ENCODE peak calls at places on chromosome 12, in ten cellular contexts. L, Q, I, J, H, G, W, D, Y and T are unnamed samples.

GRCh38 chr12:118526255-118527095 is 150.1 kb downstream of the SUDS3 start:
- DNase-seq in I (no peak), Q (no peak), J (no peak), W (no peak), H (no peak), D (no peak), Y (no peak), L (no peak), G (no peak), T (no peak)

GRCh38 chr12:4819654-4820053 is 90.1 kb upstream of the KCNA1 start:
- DNase-seq in I (peak; percentile 40), W (no peak), L (no peak), Q (no peak), D (no peak), J (no peak), Y (no peak), G (peak; percentile 33), H (no peak), T (no peak)

GRCh38 chr12:115998119-115998633 is 279.3 kb downstream of the MED13L start:
- DNase-seq in L (no peak), Y (no peak), Q (no peak), D (peak; percentile 43), W (no peak), J (peak; percentile 6), G (peak; percentile 69), H (no peak), I (peak; percentile 81), T (no peak)

GRCh38 chr12:26238341-26239126 is 43.2 kb downstream of the SSPN start:
- DNase-seq in H (no peak), D (no peak), Q (no peak), J (no peak), L (no peak), W (no peak), I (peak; percentile 88), Y (no peak), G (no peak), T (no peak)

GRCh38 chr12:116736962-116737773 is 701 bp downstream of the SPRING1 start:
- DNase-seq in I (no peak), Y (no peak), Q (no peak), W (no peak), G (peak; percentile 40), L (peak; percentile 2), H (no peak), D (peak; percentile 29), J (peak; percentile 17), T (no peak)

GRCh38 chr12:99380701-99381100 is 266.9 kb upstream of the GARIN6 start:
- DNase-seq in L (no peak), H (no peak), Q (no peak), Y (no peak), J (no peak), G (no peak), D (no peak), W (no peak), I (no peak), T (no peak)

GRCh38 chr12:93908846-93909592 is 231.8 kb downstream of the CRADD start:
- DNase-seq in I (peak; percentile 89), G (peak; percentile 27), Y (peak; percentile 9), D (no peak), L (no peak), J (no peak), H (no peak), W (no peak), Q (no peak), T (no peak)

GRCh38 chr12:6231359-6232268 is 31.4 kb downstream of the CD9 start:
- DNase-seq in G (no peak), Y (no peak), W (no peak), Q (no peak), H (no peak), J (no peak), I (no peak), L (no peak), D (no peak), T (no peak)

GRCh38 chr12:58323676-58324075 is 382.3 kb downstream of the ATP23 start:
- DNase-seq in G (peak; percentile 50), H (no peak), D (no peak), I (no peak), W (no peak), J (no peak), Q (no peak), Y (no peak), L (no peak), T (no peak)

GRCh38 chr12:54368709-54369596 is 4.7 kb upstream of the GPR84 start:
- DNase-seq in H (peak; percentile 78), I (peak; percentile 94), J (peak; percentile 95), L (peak; percentile 86), Q (peak; percentile 80), Y (peak; percentile 76), D (peak; percentile 79), G (peak; percentile 93), W (peak; percentile 38), T (peak; percentile 85)